ENCODE peak calls at places on chromosomes 12 and 14, in five cellular contexts. Y, P, L, I and F are unnamed samples.
A peak's percentile ranks its signal among the peaks of the same experiment; 100 is the strongest.

GRCh38 chr12:30926243-30927209 is at the start of gene TSPAN11:
- DNase-seq in Y (peak; percentile 94), P (peak; percentile 33), L (no peak), I (peak; percentile 80), F (no peak)

GRCh38 chr14:56195727-56196126 is 77.5 kb downstream of the PELI2 start:
- DNase-seq in I (peak; percentile 31), Y (no peak), L (no peak), P (no peak), F (peak; percentile 85)

GRCh38 chr12:113231275-113232231 is 10.3 kb downstream of the TPCN1 start:
- DNase-seq in Y (no peak), P (no peak), I (no peak), L (no peak), F (no peak)

GRCh38 chr12:103495158-103495782 is 498 bp downstream of the C12orf42 start:
- DNase-seq in L (peak; percentile 50), I (peak; percentile 95), Y (peak; percentile 92), P (no peak), F (peak; percentile 88)

GRCh38 chr12:14126692-14127091 is 145.3 kb upstream of the GRIN2B start:
- DNase-seq in P (no peak), Y (no peak), I (no peak), L (no peak), F (no peak)

GRCh38 chr14:80996049-80996901 is 40.9 kb downstream of the TSHR start:
- DNase-seq in I (peak; percentile 40), Y (no peak), P (peak; percentile 67), L (peak; percentile 2), F (peak; percentile 25)

GRCh38 chr12:101772019-101772774 is 32.9 kb upstream of the SYCP3 start:
- DNase-seq in P (no peak), I (no peak), L (no peak), Y (no peak), F (no peak)

GRCh38 chr14:24428628-24429394 is 657 bp downstream of the CBLN3 start:
- DNase-seq in I (no peak), Y (peak; percentile 42), P (no peak), L (no peak), F (no peak)

GRCh38 chr12:115357681-115358080 is 673.7 kb upstream of the TBX3 start:
- DNase-seq in P (no peak), L (no peak), I (no peak), Y (no peak), F (no peak)

GRCh38 chr14:78153069-78153351 is 17.2 kb upstream of the NRXN3 start:
- DNase-seq in P (no peak), Y (no peak), I (peak; percentile 40), L (no peak), F (no peak)

GRCh38 chr12:4031703-4032291 is 158.6 kb upstream of the PARP11 start:
- DNase-seq in I (no peak), L (no peak), Y (peak; percentile 63), P (peak; percentile 39), F (no peak)

GRCh38 chr14:44634692-44635091 is 127.6 kb upstream of the FSCB start:
- DNase-seq in P (no peak), L (no peak), Y (no peak), I (no peak), F (no peak)

GRCh38 chr12:114407566-114408411 is 1.8 kb upstream of the TBX5 start:
- DNase-seq in L (no peak), P (no peak), I (no peak), Y (no peak), F (no peak)

GRCh38 chr12:119659289-119659897 is 8.5 kb upstream of the PRKAB1 start:
- DNase-seq in L (peak; percentile 38), I (peak; percentile 9), P (peak; percentile 33), Y (no peak), F (peak; percentile 56)

GRCh38 chr12:1469063-1469462 is 125.3 kb downstream of the FBXL14 start:
- DNase-seq in P (no peak), Y (no peak), L (no peak), I (no peak), F (no peak)

GRCh38 chr12:92553389-92553788 is 149.4 kb upstream of the PLEKHG7 start:
- DNase-seq in I (peak; percentile 77), L (no peak), Y (no peak), P (peak; percentile 72), F (no peak)

GRCh38 chr12:110896559-110896958 is 23.8 kb downstream of the MYL2 start:
- DNase-seq in P (no peak), I (no peak), Y (no peak), L (no peak), F (no peak)

GRCh38 chr12:45349911-45350310 is 134.0 kb downstream of the ANO6 start:
- DNase-seq in Y (no peak), I (no peak), P (no peak), L (no peak), F (no peak)

GRCh38 chr12:103955811-103956514 is 9.7 kb upstream of the TDG start:
- DNase-seq in I (peak; percentile 12), Y (no peak), P (no peak), L (no peak), F (no peak)

GRCh38 chr12:122610911-122611310 is 83.9 kb downstream of the KNTC1 start:
- DNase-seq in Y (no peak), I (no peak), L (no peak), P (no peak), F (no peak)

GRCh38 chr12:52461693-52462092 is 9.7 kb upstream of the KRT6B start:
- DNase-seq in Y (no peak), L (no peak), P (no peak), I (no peak), F (no peak)

GRCh38 chr12:109879332-109880048 is 851 bp downstream of the GLTP start:
- DNase-seq in I (no peak), P (no peak), Y (no peak), L (no peak), F (no peak)

GRCh38 chr14:90263748-90264449 is 7.5 kb downstream of the PSMC1 start:
- DNase-seq in Y (no peak), L (no peak), P (no peak), I (no peak), F (no peak)

GRCh38 chr12:64877363-64878004 is 53.0 kb downstream of the TBC1D30 start:
- DNase-seq in P (no peak), L (no peak), Y (no peak), I (no peak), F (no peak)

GRCh38 chr14:105908481-105908911 is 382.1 kb downstream of the TMEM121 start:
- DNase-seq in L (no peak), Y (no peak), I (no peak), P (no peak), F (no peak)

GRCh38 chr14:70904376-70904775 is 2.9 kb upstream of the PCNX1 start:
- DNase-seq in P (no peak), Y (no peak), L (no peak), I (no peak), F (no peak)

GRCh38 chr14:31777312-31777711 is 216.1 kb downstream of the NUBPL start:
- DNase-seq in Y (no peak), L (no peak), P (no peak), I (no peak), F (no peak)

GRCh38 chr12:95763809-95764253 is 26.7 kb downstream of the NTN4 start:
- DNase-seq in P (peak; percentile 88), L (no peak), I (no peak), Y (no peak), F (no peak)